ENCODE peak calls at places on chromosome 2, in six cellular contexts. One of them, this sample, is unnamed.

GRCh38 chr2:52936029-52936428 is 831.6 kb upstream of the CHAC2 start:
- DNase-seq in amygdala: no peak
- DNase-seq in NCI-H1417: no peak
- DNase-seq in T-helper 1 cell: no peak
- DNase-seq in iPS-NIHi11: no peak
- DNase-seq in heart left ventricle: no peak
- DNase-seq in this sample: no peak

GRCh38 chr2:73232471-73233153 is 427 bp downstream of the PRADC1 start:
- DNase-seq in amygdala: no peak
- DNase-seq in NCI-H1417: no peak
- DNase-seq in T-helper 1 cell: no peak
- DNase-seq in iPS-NIHi11: no peak
- DNase-seq in heart left ventricle: no peak
- DNase-seq in this sample: no peak

GRCh38 chr2:37376421-37377186 is 32.2 kb downstream of the QPCT start:
- DNase-seq in amygdala: no peak
- DNase-seq in NCI-H1417: no peak
- DNase-seq in T-helper 1 cell: no peak
- DNase-seq in iPS-NIHi11: no peak
- DNase-seq in heart left ventricle: no peak
- DNase-seq in this sample: no peak

GRCh38 chr2:216109962-216110614 is 940 bp downstream of the XRCC5 start:
- DNase-seq in amygdala: no peak
- DNase-seq in NCI-H1417: no peak
- DNase-seq in T-helper 1 cell: no peak
- DNase-seq in iPS-NIHi11: no peak
- DNase-seq in heart left ventricle: no peak
- DNase-seq in this sample: no peak

GRCh38 chr2:165825041-165825440 is 31.0 kb upstream of the GALNT3 start:
- DNase-seq in amygdala: no peak
- DNase-seq in NCI-H1417: peak; percentile 98
- DNase-seq in T-helper 1 cell: no peak
- DNase-seq in iPS-NIHi11: no peak
- DNase-seq in heart left ventricle: no peak
- DNase-seq in this sample: no peak

GRCh38 chr2:137231616-137232015 is 466.3 kb downstream of the THSD7B start:
- DNase-seq in amygdala: no peak
- DNase-seq in NCI-H1417: peak; percentile 11
- DNase-seq in T-helper 1 cell: no peak
- DNase-seq in iPS-NIHi11: no peak
- DNase-seq in heart left ventricle: no peak
- DNase-seq in this sample: no peak

GRCh38 chr2:143473206-143473605 is 344.0 kb downstream of the ARHGAP15 start:
- DNase-seq in amygdala: no peak
- DNase-seq in NCI-H1417: no peak
- DNase-seq in T-helper 1 cell: no peak
- DNase-seq in iPS-NIHi11: no peak
- DNase-seq in heart left ventricle: no peak
- DNase-seq in this sample: no peak

GRCh38 chr2:130328710-130329109 is 14.0 kb upstream of the IMP4 start:
- DNase-seq in amygdala: no peak
- DNase-seq in NCI-H1417: peak; percentile 74
- DNase-seq in T-helper 1 cell: no peak
- DNase-seq in iPS-NIHi11: no peak
- DNase-seq in heart left ventricle: no peak
- DNase-seq in this sample: no peak

GRCh38 chr2:89833780-89834117 is 1142.3 kb downstream of the RPIA start:
- DNase-seq in amygdala: no peak
- DNase-seq in NCI-H1417: no peak
- DNase-seq in T-helper 1 cell: no peak
- DNase-seq in iPS-NIHi11: no peak
- DNase-seq in heart left ventricle: no peak
- DNase-seq in this sample: no peak